ENCODE peak calls at places on chromosomes 13 and 19, in eight cellular contexts. A is choroid plexus epithelial cell; E is heart left ventricle; G is NCI-H1105; U is neural progenitor cell; L is ACHN; Z is activated CD4-positive, alpha-beta T cell treated with anti-CD3 and anti-CD28 coated beads, Interleukin-2, amount 50 U/mL, for 24 hours; K is GM12865. S is an unnamed sample.

GRCh38 chr13:48094404-48094780 is 512 bp downstream of the MED4 start:
- DNase-seq in A (peak), E (no peak), G (no peak), U (peak), L (peak), Z (no peak), K (peak), S (no peak)

GRCh38 chr13:45490068-45490467 is 25.3 kb downstream of the COG3 start:
- DNase-seq in A (no peak), E (no peak), G (no peak), U (no peak), L (peak), Z (no peak), K (peak), S (no peak)

GRCh38 chr19:1373534-1374249 is 10.0 kb upstream of the NDUFS7 start:
- DNase-seq in A (peak), E (peak), G (no peak), U (no peak), L (peak), Z (no peak), K (no peak), S (no peak)

GRCh38 chr19:42693760-42694350 is 46.4 kb downstream of the PSG3 start:
- DNase-seq in A (peak), E (no peak), G (no peak), U (no peak), L (peak), Z (no peak), K (peak), S (peak)

GRCh38 chr19:39264306-39265290 is 3.6 kb upstream of the IFNL2 start:
- DNase-seq in A (no peak), E (no peak), G (no peak), U (peak), L (no peak), Z (no peak), K (no peak), S (no peak)

GRCh38 chr13:46622918-46623256 is 69.9 kb downstream of the LRCH1 start:
- DNase-seq in A (peak), E (peak), G (peak), U (no peak), L (peak), Z (no peak), K (no peak), S (no peak)

GRCh38 chr19:55259540-55260210 is 858 bp upstream of the PPP6R1 start:
- DNase-seq in A (peak), E (no peak), G (no peak), U (no peak), L (no peak), Z (no peak), K (no peak), S (no peak)

GRCh38 chr13:59391696-59392095 is 772.0 kb downstream of the DIAPH3 start:
- DNase-seq in A (peak), E (peak), G (peak), U (peak), L (peak), Z (peak), K (peak), S (peak)

GRCh38 chr13:41458939-41459753 is 1.8 kb downstream of the RGCC start:
- DNase-seq in A (peak), E (peak), G (no peak), U (peak), L (peak), Z (peak), K (peak), S (no peak)

GRCh38 chr19:5046339-5047039 is 77.6 kb downstream of the KDM4B start:
- DNase-seq in A (peak), E (no peak), G (peak), U (no peak), L (no peak), Z (no peak), K (no peak), S (peak)

GRCh38 chr19:47156861-47157454 is 26.3 kb downstream of the SAE1 start:
- DNase-seq in A (peak), E (no peak), G (no peak), U (no peak), L (no peak), Z (no peak), K (peak), S (no peak)

GRCh38 chr19:53892981-53893325 is 11.0 kb downstream of the PRKCG start:
- DNase-seq in A (peak), E (no peak), G (no peak), U (peak), L (no peak), Z (no peak), K (no peak), S (peak)

GRCh38 chr13:26787961-26788360 is 27.4 kb upstream of the GPR12 start:
- DNase-seq in A (no peak), E (no peak), G (no peak), U (no peak), L (no peak), Z (no peak), K (no peak), S (no peak)

GRCh38 chr13:77176350-77176749 is 149.4 kb upstream of the FBXL3 start:
- DNase-seq in A (peak), E (no peak), G (no peak), U (no peak), L (no peak), Z (no peak), K (no peak), S (no peak)

GRCh38 chr13:24220086-24220703 is 59.7 kb downstream of the SPATA13 start:
- DNase-seq in A (peak), E (peak), G (peak), U (peak), L (peak), Z (peak), K (peak), S (peak)

GRCh38 chr19:5068251-5069090 is 99.6 kb downstream of the KDM4B start:
- DNase-seq in A (no peak), E (no peak), G (no peak), U (no peak), L (no peak), Z (no peak), K (no peak), S (no peak)

GRCh38 chr19:13092608-13093260 is 9.9 kb downstream of the LYL1 start:
- DNase-seq in A (no peak), E (no peak), G (no peak), U (no peak), L (peak), Z (no peak), K (no peak), S (no peak)

GRCh38 chr13:43411741-43412140 is 375.0 kb downstream of the ENOX1 start:
- DNase-seq in A (no peak), E (peak), G (peak), U (no peak), L (no peak), Z (no peak), K (no peak), S (no peak)

GRCh38 chr19:6801397-6802086 is 29.0 kb downstream of the VAV1 start:
- DNase-seq in A (peak), E (peak), G (no peak), U (no peak), L (peak), Z (peak), K (peak), S (no peak)

GRCh38 chr19:48683349-48683748 is 10.5 kb upstream of the NTN5 start:
- DNase-seq in A (peak), E (peak), G (no peak), U (no peak), L (no peak), Z (peak), K (no peak), S (no peak)

GRCh38 chr19:6427131-6427530 is 2.5 kb upstream of the KHSRP start:
- DNase-seq in A (no peak), E (no peak), G (no peak), U (no peak), L (no peak), Z (no peak), K (no peak), S (no peak)

GRCh38 chr13:66506979-66507378 is 723.2 kb downstream of the PCDH9 start:
- DNase-seq in A (peak), E (no peak), G (no peak), U (no peak), L (no peak), Z (no peak), K (no peak), S (no peak)

GRCh38 chr13:40589285-40590109 is 76.9 kb downstream of the FOXO1 start:
- DNase-seq in A (peak), E (peak), G (no peak), U (peak), L (no peak), Z (no peak), K (peak), S (peak)

GRCh38 chr13:48334534-48335127 is 31.1 kb downstream of the RB1 start:
- DNase-seq in A (peak), E (no peak), G (peak), U (peak), L (peak), Z (no peak), K (peak), S (peak)

GRCh38 chr19:7734220-7735203 is 2.6 kb upstream of the CLEC4G start:
- DNase-seq in A (peak), E (no peak), G (no peak), U (no peak), L (no peak), Z (no peak), K (no peak), S (no peak)

GRCh38 chr19:19026299-19026971 is 6.9 kb downstream of the SUGP2 start:
- DNase-seq in A (peak), E (no peak), G (no peak), U (peak), L (no peak), Z (no peak), K (no peak), S (no peak)

GRCh38 chr13:113948034-113948742 is 25.7 kb downstream of the C13orf46 start:
- DNase-seq in A (no peak), E (no peak), G (no peak), U (no peak), L (no peak), Z (no peak), K (peak), S (no peak)

GRCh38 chr19:57302020-57302465 is 18.2 kb upstream of the ZNF543 start:
- DNase-seq in A (peak), E (no peak), G (no peak), U (no peak), L (peak), Z (no peak), K (no peak), S (peak)

GRCh38 chr19:35395762-35396199 is 24.9 kb downstream of the GPR42 start:
- DNase-seq in A (peak), E (no peak), G (no peak), U (peak), L (no peak), Z (no peak), K (no peak), S (peak)

GRCh38 chr13:90622547-90622946 is 724.9 kb upstream of the MIR17HG start:
- DNase-seq in A (peak), E (no peak), G (no peak), U (no peak), L (no peak), Z (no peak), K (no peak), S (no peak)

GRCh38 chr19:6971366-6971765 is 49.9 kb downstream of the MBD3L2B start:
- DNase-seq in A (no peak), E (no peak), G (no peak), U (no peak), L (no peak), Z (no peak), K (no peak), S (no peak)

GRCh38 chr13:29901714-29902631 is 51.6 kb upstream of the UBL3 start:
- DNase-seq in A (peak), E (peak), G (no peak), U (no peak), L (peak), Z (peak), K (no peak), S (peak)

GRCh38 chr13:87674143-87674772 is 3.1 kb downstream of the SLITRK5 start:
- DNase-seq in A (no peak), E (no peak), G (no peak), U (peak), L (peak), Z (no peak), K (no peak), S (no peak)

GRCh38 chr13:112756967-112757758 is 67.3 kb downstream of the ATP11A start:
- DNase-seq in A (no peak), E (no peak), G (no peak), U (peak), L (no peak), Z (no peak), K (no peak), S (peak)

GRCh38 chr19:40217921-40218890 is at the start of gene TTC9B:
- DNase-seq in A (peak), E (no peak), G (no peak), U (peak), L (peak), Z (no peak), K (peak), S (no peak)

GRCh38 chr19:3257071-3257470 is 32.6 kb downstream of the CELF5 start:
- DNase-seq in A (no peak), E (no peak), G (no peak), U (no peak), L (no peak), Z (no peak), K (no peak), S (no peak)

GRCh38 chr19:31583148-31583547 is 233.9 kb upstream of the TSHZ3 start:
- DNase-seq in A (no peak), E (no peak), G (no peak), U (no peak), L (no peak), Z (no peak), K (no peak), S (no peak)

GRCh38 chr13:26624572-26624971 is 67.1 kb downstream of the WASF3 start:
- DNase-seq in A (no peak), E (no peak), G (no peak), U (no peak), L (no peak), Z (no peak), K (no peak), S (no peak)

S was measured in COLO829.